ENCODE peak calls at places on chromosomes 4 and X, in ten cellular contexts. J, P, T, Q, M, N, G, L, Z and A are unnamed samples.

GRCh38 chr4:16253127-16253960 is 27.1 kb upstream of the TAPT1 start:
- DNase-seq in J (no peak), P (no peak), T (peak; percentile 91), Q (no peak), M (no peak), N (peak; percentile 60), G (no peak), L (peak; percentile 81), Z (peak; percentile 79), A (no peak)

GRCh38 chr4:150328496-150328895 is 250.3 kb downstream of the DCLK2 start:
- DNase-seq in J (no peak), P (no peak), T (no peak), Q (no peak), M (no peak), N (no peak), G (no peak), L (no peak), Z (no peak), A (no peak)

GRCh38 chr4:55365347-55365728 is 19.3 kb downstream of the SRD5A3 start:
- DNase-seq in J (no peak), P (no peak), T (no peak), Q (no peak), M (no peak), N (no peak), G (no peak), L (no peak), Z (no peak), A (no peak)

GRCh38 chr4:54423066-54423465 is 194.0 kb downstream of the PDGFRA start:
- DNase-seq in J (no peak), P (no peak), T (peak; percentile 90), Q (no peak), M (no peak), N (peak; percentile 57), G (no peak), L (peak; percentile 43), Z (no peak), A (no peak)

GRCh38 chrX:110302975-110303374 is 14.9 kb downstream of the AMMECR1 start:
- DNase-seq in J (no peak), P (no peak), T (no peak), Q (no peak), M (no peak), N (no peak), G (no peak), L (no peak), Z (no peak), A (no peak)

GRCh38 chr4:119493419-119493818 is 135.2 kb downstream of the PDE5A start:
- DNase-seq in J (no peak), P (no peak), T (peak; percentile 42), Q (no peak), M (no peak), N (no peak), G (no peak), L (no peak), Z (peak; percentile 34), A (no peak)

GRCh38 chr4:81722229-81722900 is 250.7 kb upstream of the RASGEF1B start:
- DNase-seq in J (no peak), P (no peak), T (no peak), Q (no peak), M (no peak), N (no peak), G (no peak), L (no peak), Z (no peak), A (no peak)

GRCh38 chr4:61336488-61336887 is 136.4 kb downstream of the ADGRL3 start:
- DNase-seq in J (no peak), P (no peak), T (no peak), Q (no peak), M (no peak), N (no peak), G (no peak), L (no peak), Z (no peak), A (no peak)

GRCh38 chr4:149113804-149114430 is 671.7 kb upstream of the NR3C2 start:
- DNase-seq in J (no peak), P (no peak), T (peak; percentile 82), Q (no peak), M (no peak), N (peak; percentile 70), G (no peak), L (peak; percentile 72), Z (peak; percentile 8), A (no peak)

GRCh38 chrX:74300869-74301268 is 3.1 kb upstream of the ZCCHC13 start:
- DNase-seq in J (no peak), P (no peak), T (no peak), Q (no peak), M (no peak), N (no peak), G (no peak), L (no peak), Z (no peak), A (no peak)

GRCh38 chrX:108399427-108400165 is 38.6 kb downstream of the COL4A6 start:
- DNase-seq in J (no peak), P (no peak), T (peak; percentile 66), Q (no peak), M (no peak), N (peak; percentile 5), G (no peak), L (peak; percentile 35), Z (peak; percentile 25), A (no peak)

GRCh38 chr4:107442538-107443083 is 277.4 kb downstream of the PAPSS1 start:
- DNase-seq in J (no peak), P (no peak), T (no peak), Q (no peak), M (no peak), N (no peak), G (no peak), L (no peak), Z (no peak), A (no peak)

GRCh38 chr4:105433421-105433820 is 40.4 kb downstream of the PPA2 start:
- DNase-seq in J (no peak), P (no peak), T (no peak), Q (no peak), M (no peak), N (no peak), G (no peak), L (no peak), Z (no peak), A (no peak)

GRCh38 chr4:161208564-161208963 is 955.2 kb downstream of the FSTL5 start:
- DNase-seq in J (no peak), P (no peak), T (no peak), Q (no peak), M (no peak), N (no peak), G (no peak), L (no peak), Z (no peak), A (no peak)

GRCh38 chr4:95506264-95506663 is 42.5 kb downstream of the UNC5C start:
- DNase-seq in J (no peak), P (no peak), T (peak; percentile 2), Q (no peak), M (no peak), N (peak; percentile 20), G (no peak), L (peak; percentile 59), Z (peak; percentile 67), A (no peak)

GRCh38 chr4:149292422-149293055 is 523.1 kb downstream of the IQCM start:
- DNase-seq in J (no peak), P (no peak), T (no peak), Q (no peak), M (peak; percentile 29), N (no peak), G (no peak), L (peak; percentile 14), Z (peak; percentile 18), A (no peak)

DNA sequence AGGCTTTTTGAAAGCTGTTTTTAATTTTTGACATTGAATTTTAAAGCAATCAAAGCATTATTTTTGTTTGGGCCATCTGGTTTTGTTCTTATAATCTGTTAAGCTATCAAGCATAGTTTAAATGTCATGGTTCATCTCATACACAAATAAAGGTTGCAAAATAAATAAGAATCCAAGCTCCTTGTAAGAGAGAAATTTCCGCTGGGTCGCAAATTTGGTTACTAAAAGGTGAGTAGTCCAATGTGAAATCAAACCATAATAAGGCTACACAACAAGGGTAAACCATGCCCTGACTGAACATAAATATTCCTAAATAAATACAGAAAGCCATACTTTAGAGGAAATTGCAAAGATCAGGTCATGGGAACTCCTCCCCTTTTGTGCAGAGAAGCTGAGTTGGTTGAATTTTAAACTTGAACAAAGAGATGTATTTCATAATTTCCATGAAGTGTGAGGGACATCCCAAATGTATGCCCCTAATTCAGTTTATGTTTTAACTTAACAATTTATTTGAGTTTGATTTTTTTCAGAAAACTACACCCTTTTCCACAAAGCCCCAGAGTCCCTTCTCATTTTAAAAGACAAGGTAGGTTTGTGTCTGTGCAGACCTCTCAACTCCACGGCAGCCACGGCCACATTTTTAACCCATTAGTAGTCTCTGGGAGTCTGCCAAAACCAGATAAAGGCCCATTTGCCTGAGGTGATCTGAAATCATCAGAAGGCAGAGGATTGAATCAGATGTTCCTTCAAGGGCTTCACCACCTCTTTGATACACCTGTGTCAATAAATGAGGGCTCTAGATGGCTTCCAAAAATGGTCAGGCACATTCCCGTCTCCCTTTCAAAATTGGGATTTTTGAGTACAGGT is 85.2 kb downstream of the PLAC1 start:
- DNase-seq in J (no peak), P (no peak), T (no peak), Q (no peak), M (no peak), N (no peak), G (no peak), L (no peak), Z (no peak), A (no peak)
- H3K27me3 ChIP-seq in J (no peaks in the 10 kb centered on the region), P (no peaks in the 10 kb centered on the region), T (no peaks in the 10 kb centered on the region), Q (no peaks in the 10 kb centered on the region), M (no peaks in the 10 kb centered on the region), N (no peaks in the 10 kb centered on the region), G (peaks cover 54% of the 10 kb centered on the region), L (no peaks in the 10 kb centered on the region), Z (no peaks in the 10 kb centered on the region), A (no peaks in the 10 kb centered on the region)

GRCh38 chrX:103183912-103184311 is 31.0 kb upstream of the BEX4 start:
- DNase-seq in J (no peak), P (no peak), T (no peak), Q (no peak), M (no peak), N (no peak), G (no peak), L (no peak), Z (no peak), A (no peak)
- H3K27me3 ChIP-seq in J (no peaks in the 10 kb centered on the region), P (no peaks in the 10 kb centered on the region), T (no peaks in the 10 kb centered on the region), Q (no peaks in the 10 kb centered on the region), M (no peaks in the 10 kb centered on the region), N (no peaks in the 10 kb centered on the region), G (peaks cover 52% of the 10 kb centered on the region), L (no peaks in the 10 kb centered on the region), Z (no peaks in the 10 kb centered on the region), A (no peaks in the 10 kb centered on the region)

DNA sequence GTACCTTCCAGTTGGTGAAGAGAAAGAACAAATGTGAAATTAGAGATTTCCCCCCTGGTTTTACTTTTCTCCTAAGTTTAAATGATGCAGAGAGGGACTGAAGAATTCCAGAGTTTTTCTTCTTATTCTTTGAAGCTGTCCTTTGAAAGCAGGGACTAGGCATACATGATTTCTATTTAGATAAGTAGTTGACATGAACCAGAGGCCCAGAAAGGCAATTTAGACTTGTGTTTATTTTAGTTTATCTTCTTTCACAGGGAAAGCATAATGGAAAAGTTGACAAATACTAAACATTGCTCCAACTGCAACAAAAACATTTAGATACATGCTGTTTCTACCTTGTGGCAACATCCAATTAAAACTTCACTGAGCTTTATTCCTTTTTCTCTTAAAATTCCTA is 32.0 kb downstream of the PTPN13 start:
- DNase-seq in J (no peak), P (no peak), T (no peak), Q (no peak), M (no peak), N (no peak), G (no peak), L (no peak), Z (no peak), A (no peak)
- H3K27me3 ChIP-seq in J (no peaks in the 10 kb centered on the region), P (no peaks in the 10 kb centered on the region), T (no peaks in the 10 kb centered on the region), Q (no peaks in the 10 kb centered on the region), M (no peaks in the 10 kb centered on the region), N (no peaks in the 10 kb centered on the region), G (no peaks in the 10 kb centered on the region), L (no peaks in the 10 kb centered on the region), Z (no peaks in the 10 kb centered on the region), A (no peaks in the 10 kb centered on the region)

GRCh38 chrX:97605271-97605670 is 721.6 kb downstream of the RPA4 start:
- DNase-seq in J (no peak), P (no peak), T (no peak), Q (no peak), M (no peak), N (no peak), G (no peak), L (no peak), Z (no peak), A (no peak)
- H3K27me3 ChIP-seq in J (no peaks in the 10 kb centered on the region), P (no peaks in the 10 kb centered on the region), T (no peaks in the 10 kb centered on the region), Q (no peaks in the 10 kb centered on the region), M (no peaks in the 10 kb centered on the region), N (no peaks in the 10 kb centered on the region), G (peaks cover 24% of the 10 kb centered on the region), L (no peaks in the 10 kb centered on the region), Z (no peaks in the 10 kb centered on the region), A (no peaks in the 10 kb centered on the region)